ENCODE peak calls at places on chromosomes 12 and 14, in eight cellular contexts. A is cardiac fibroblast, V is cardiac muscle cell, R is fibroblast of pulmonary artery, H is psoas muscle, J is tibial artery, T is AG04450, G is breast epithelium. I is an unnamed sample.

GRCh38 chr12:6703631-6704030 is 3.0 kb upstream of the PIANP start:
- DNase-seq in A (no peak), V (peak), R (no peak), H (no peak), J (no peak), T (no peak), G (no peak), I (no peak)

GRCh38 chr14:100475268-100475667 is 111.9 kb downstream of the BEGAIN start:
- DNase-seq in A (no peak), V (no peak), R (no peak), H (no peak), J (no peak), T (no peak), G (no peak), I (no peak)

GRCh38 chr12:47507221-47507620 is 198.6 kb downstream of the RPAP3 start:
- DNase-seq in A (no peak), V (no peak), R (no peak), H (no peak), J (no peak), T (no peak), G (no peak), I (no peak)

GRCh38 chr12:121815221-121815620 is 11.4 kb downstream of the SETD1B start:
- DNase-seq in A (no peak), V (no peak), R (no peak), H (no peak), J (no peak), T (no peak), G (no peak), I (no peak)

GRCh38 chr12:107558141-107558815 is 127.3 kb upstream of the PWP1 start:
- DNase-seq in A (no peak), V (no peak), R (no peak), H (no peak), J (no peak), T (no peak), G (no peak), I (no peak)

GRCh38 chr12:132729541-132730320 is 19.1 kb downstream of the PGAM5 start:
- DNase-seq in A (no peak), V (no peak), R (peak), H (no peak), J (no peak), T (no peak), G (no peak), I (no peak)

GRCh38 chr12:30573145-30573544 is 122.5 kb downstream of the IPO8 start:
- DNase-seq in A (peak), V (no peak), R (no peak), H (no peak), J (no peak), T (no peak), G (no peak), I (no peak)

GRCh38 chr12:120725151-120725658 is 421 bp upstream of the ACADS start:
- DNase-seq in A (no peak), V (no peak), R (no peak), H (peak), J (no peak), T (no peak), G (no peak), I (no peak)

GRCh38 chr12:65155784-65156183 is 13.6 kb upstream of the LEMD3 start:
- DNase-seq in A (no peak), V (no peak), R (no peak), H (no peak), J (no peak), T (no peak), G (no peak), I (no peak)

GRCh38 chr12:65960820-65961691 is 136.8 kb downstream of the HMGA2 start:
- DNase-seq in A (no peak), V (no peak), R (no peak), H (no peak), J (no peak), T (no peak), G (no peak), I (no peak)

GRCh38 chr14:54220122-54220691 is 176.6 kb upstream of the CDKN3 start:
- DNase-seq in A (peak), V (peak), R (no peak), H (peak), J (no peak), T (no peak), G (no peak), I (no peak)

GRCh38 chr12:34625116-34625515 is 602.8 kb downstream of the ALG10 start:
- DNase-seq in A (no peak), V (no peak), R (no peak), H (no peak), J (no peak), T (no peak), G (no peak), I (no peak)

GRCh38 chr12:132899033-132899432 is 11.6 kb upstream of the CHFR start:
- DNase-seq in A (no peak), V (no peak), R (peak), H (no peak), J (no peak), T (no peak), G (no peak), I (no peak)

GRCh38 chr14:68959035-68959434 is 20.1 kb downstream of the ACTN1 start:
- DNase-seq in A (no peak), V (no peak), R (no peak), H (no peak), J (no peak), T (no peak), G (no peak), I (no peak)
- H3K4me3 ChIP-seq in A (no peak), V (no peak), R (no peak), H (no peak), J (no peak), T (no peak), G (no peak), I (no peak)

GRCh38 chr14:103385153-103385993 is at the start of gene MARK3:
- DNase-seq in A (peak), V (peak), R (peak), H (peak), J (peak), T (peak), G (peak), I (peak)
- TF ChIP-seq CTCF in A (no peak), V (peak), R (no peak), H (peak), J (peak), T (peak), G (no peak), I (no peak)

GRCh38 chr12:29159690-29160089 is 10.6 kb downstream of the FAR2 start:
- DNase-seq in A (no peak), V (no peak), R (no peak), H (no peak), J (no peak), T (no peak), G (no peak), I (no peak)
- H3K4me3 ChIP-seq in A (no peak), V (no peak), R (no peak), H (no peak), J (no peak), T (no peak), G (no peak), I (no peak)

DNA sequence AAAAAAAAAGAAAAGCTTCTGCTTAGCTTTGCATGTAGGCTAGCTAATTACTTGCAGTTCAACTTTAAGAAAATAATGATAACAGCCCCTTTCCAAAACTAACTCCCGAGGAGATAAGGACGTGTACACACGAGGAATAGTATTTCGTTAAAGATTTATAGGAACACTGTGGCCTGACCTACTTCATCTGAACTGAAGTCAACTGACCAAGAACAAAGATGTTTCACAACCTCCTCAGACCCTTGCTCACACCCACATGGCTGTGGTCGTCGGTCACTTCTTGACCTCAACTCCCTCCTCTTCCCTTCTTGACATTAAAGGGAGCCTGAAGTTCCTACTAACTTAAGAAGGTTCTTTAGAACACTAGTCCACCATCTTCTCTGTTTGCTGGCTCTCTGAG is 25.3 kb upstream of the FAM181A start:
- DNase-seq in A (no peak), V (no peak), R (no peak), H (no peak), J (peak), T (no peak), G (no peak), I (no peak)
- TF ChIP-seq CTCF in A (no peak), V (no peak), R (no peak), H (no peak), J (no peak), T (no peak), G (no peak), I (no peak)

GRCh38 chr12:131644481-131644880 is 66.4 kb upstream of the SFSWAP start:
- DNase-seq in A (no peak), V (no peak), R (no peak), H (no peak), J (peak), T (no peak), G (no peak), I (no peak)
- H3K4me3 ChIP-seq in A (no peak), V (no peak), R (no peak), H (no peak), J (no peak), T (no peak), G (no peak), I (no peak)

GRCh38 chr12:111798182-111798581 is 31.4 kb downstream of the ALDH2 start:
- DNase-seq in A (no peak), V (no peak), R (no peak), H (peak), J (no peak), T (no peak), G (no peak), I (no peak)
- TF ChIP-seq CTCF in A (no peak), V (no peak), R (no peak), H (no peak), J (no peak), T (no peak), G (no peak), I (no peak)

I was measured in lung.